ENCODE peak calls at places on chromosomes 1 and 21, in eight cellular contexts. A is A549, B is EL, I is NAMALWA, X is HFFc6, S is IMR-90, T is fibroblast of lung, Y is skeletal muscle cell. K is an unnamed sample.
A peak's percentile ranks its signal among the peaks of the same experiment; 100 is the strongest.

GRCh38 chr1:245180496-245180895 is 25.7 kb downstream of the KIF26B start:
- DNase-seq in Y (no peak), S (no peak), X (no peak), A (no peak), T (no peak), B (no peak), I (peak; percentile 20), K (no peak)

GRCh38 chr1:53715478-53715877 is 23.5 kb downstream of the GLIS1 start:
- DNase-seq in B (no peak), X (peak; percentile 14), A (no peak), S (peak; percentile 14), Y (no peak), I (peak; percentile 33), T (peak; percentile 39), K (peak; percentile 21)

GRCh38 chr21:44418108-44418875 is 37.0 kb upstream of the LRRC3 start:
- DNase-seq in I (no peak), T (no peak), X (no peak), A (no peak), Y (no peak), S (no peak), B (no peak), K (no peak)

GRCh38 chr1:77953907-77954306 is 25.0 kb downstream of the FUBP1 start:
- DNase-seq in I (no peak), A (no peak), X (no peak), B (no peak), Y (no peak), S (no peak), T (no peak), K (no peak)

GRCh38 chr21:45525153-45525909 is 16.9 kb downstream of the SLC19A1 start:
- DNase-seq in S (no peak), X (no peak), T (no peak), Y (no peak), B (no peak), A (no peak), I (no peak), K (no peak)

GRCh38 chr1:92218559-92218958 is 844 bp downstream of the C1orf146 start:
- DNase-seq in A (no peak), B (no peak), Y (no peak), I (no peak), S (no peak), T (no peak), X (no peak), K (no peak)

GRCh38 chr1:15159166-15159555 is 5.6 kb downstream of the TMEM51 start:
- DNase-seq in S (peak; percentile 61), Y (no peak), T (peak; percentile 21), I (no peak), A (no peak), X (no peak), B (no peak), K (peak; percentile 31)

GRCh38 chr1:229067546-229067945 is 203.4 kb upstream of the RAB4A start:
- DNase-seq in T (no peak), S (no peak), X (no peak), A (no peak), B (no peak), Y (no peak), I (no peak), K (no peak)

GRCh38 chr1:235067396-235068154 is 61.1 kb downstream of the TOMM20 start:
- DNase-seq in X (peak; percentile 100), Y (peak; percentile 98), B (peak; percentile 100), A (peak; percentile 92), T (peak; percentile 98), I (no peak), S (peak; percentile 99), K (peak; percentile 96)

GRCh38 chr1:150528997-150529396 is 13.4 kb downstream of the FALEC start:
- DNase-seq in B (peak; percentile 57), I (no peak), X (peak; percentile 34), Y (no peak), A (no peak), S (peak; percentile 81), T (peak; percentile 90), K (peak; percentile 85)

GRCh38 chr1:172269644-172270043 is 150.8 kb upstream of the C1orf105 start:
- DNase-seq in B (peak; percentile 27), Y (no peak), A (no peak), S (peak; percentile 66), I (no peak), T (peak; percentile 32), X (peak; percentile 48), K (peak; percentile 16)

GRCh38 chr1:45543599-45544417 is 6.8 kb upstream of the AKR1A1 start:
- DNase-seq in A (no peak), Y (no peak), X (no peak), S (no peak), I (peak; percentile 62), T (no peak), B (no peak), K (no peak)

GRCh38 chr21:35512321-35512720 is 463.2 kb upstream of the RUNX1 start:
- DNase-seq in S (peak; percentile 31), X (no peak), A (no peak), B (no peak), I (no peak), Y (no peak), T (peak; percentile 37), K (peak; percentile 52)

GRCh38 chr1:209513226-209513625 is 70.3 kb upstream of the CAMK1G start:
- DNase-seq in A (peak; percentile 38), B (peak; percentile 61), S (peak; percentile 46), X (peak; percentile 57), I (peak; percentile 45), T (peak; percentile 56), Y (no peak), K (peak; percentile 66)

GRCh38 chr1:18539171-18539570 is 58.4 kb downstream of the KLHDC7A start:
- DNase-seq in T (no peak), A (no peak), X (no peak), I (no peak), S (no peak), B (no peak), Y (no peak), K (no peak)

GRCh38 chr1:84174051-84174556 is 30.0 kb downstream of the PRKACB start:
- DNase-seq in B (peak; percentile 80), S (peak; percentile 65), Y (no peak), I (no peak), T (peak; percentile 18), X (peak; percentile 44), A (peak; percentile 0), K (peak; percentile 66)

GRCh38 chr1:83942914-83943313 is 56.0 kb downstream of the TTLL7 start:
- DNase-seq in B (peak; percentile 23), T (peak; percentile 11), Y (no peak), A (no peak), X (peak; percentile 20), I (no peak), S (peak; percentile 24), K (peak; percentile 3)

GRCh38 chr1:30034627-30035521 is 688.5 kb downstream of the MATN1 start:
- DNase-seq in S (peak; percentile 5), X (no peak), T (peak; percentile 7), B (peak; percentile 24), A (no peak), Y (no peak), I (no peak), K (no peak)

GRCh38 chr21:46173573-46173972 is 10.7 kb downstream of the SPATC1L start:
- DNase-seq in I (no peak), X (no peak), S (no peak), Y (no peak), T (no peak), B (no peak), A (no peak), K (no peak)

GRCh38 chr1:147598631-147599361 is 57.5 kb downstream of the BCL9 start:
- DNase-seq in I (peak; percentile 45), A (peak; percentile 8), X (peak; percentile 8), Y (no peak), B (peak; percentile 3), S (peak; percentile 15), T (no peak), K (no peak)

GRCh38 chr1:16607433-16607851 is 5.9 kb downstream of the NBPF1 start:
- DNase-seq in B (no peak), I (no peak), A (no peak), X (no peak), T (no peak), Y (no peak), S (no peak), K (no peak)

GRCh38 chr1:116510361-116510760 is 60.5 kb downstream of the CD58 start:
- DNase-seq in Y (no peak), I (no peak), A (no peak), X (no peak), T (no peak), S (no peak), B (peak; percentile 44), K (no peak)

GRCh38 chr1:229882621-229883020 is 184.4 kb upstream of the GALNT2 start:
- DNase-seq in S (no peak), Y (no peak), B (no peak), X (no peak), A (no peak), T (no peak), I (no peak), K (no peak)

GRCh38 chr1:155961937-155962336 is 16.4 kb downstream of the ARHGEF2 start:
- DNase-seq in Y (peak; percentile 88), S (peak; percentile 97), I (no peak), T (peak; percentile 90), X (peak; percentile 95), B (peak; percentile 98), A (peak; percentile 98), K (peak; percentile 97)

GRCh38 chr21:38875694-38876492 is 70.2 kb downstream of the ETS2 start:
- DNase-seq in I (no peak), B (peak; percentile 33), Y (no peak), S (peak; percentile 57), T (peak; percentile 65), A (no peak), X (no peak), K (peak; percentile 79)

GRCh38 chr1:29195875-29196274 is 14.2 kb upstream of the SRSF4 start:
- DNase-seq in B (no peak), T (no peak), X (no peak), Y (no peak), A (no peak), S (no peak), I (no peak), K (no peak)

GRCh38 chr1:39507230-39507928 is 15.9 kb downstream of the BMP8A start:
- DNase-seq in A (no peak), X (no peak), S (no peak), B (no peak), Y (no peak), T (no peak), I (no peak), K (no peak)